ENCODE peak calls at places on chromosomes 2 and 18, in five cellular contexts. One of them, this sample, is unnamed.

GRCh38 chr2:99480390-99480789 is 9.4 kb downstream of the REV1 start:
- DNase-seq in HTR-8/SVneo: no peak
- DNase-seq in body of pancreas: no peak
- DNase-seq in epithelial cell of esophagus: peak
- DNase-seq in skeletal muscle cell: no peak
- DNase-seq in this sample: no peak

GRCh38 chr2:196535742-196536141 is 103.8 kb upstream of the CCDC150 start:
- DNase-seq in body of pancreas: no peak
- DNase-seq in epithelial cell of esophagus: no peak
- DNase-seq in HTR-8/SVneo: peak
- DNase-seq in skeletal muscle cell: no peak
- DNase-seq in this sample: no peak

GRCh38 chr2:71385008-71385407 is 53.4 kb downstream of the ZNF638 start:
- DNase-seq in skeletal muscle cell: peak
- DNase-seq in HTR-8/SVneo: peak
- DNase-seq in epithelial cell of esophagus: peak
- DNase-seq in body of pancreas: no peak
- DNase-seq in this sample: no peak

GRCh38 chr2:141015339-141016047 is 1115.3 kb downstream of the LRP1B start:
- DNase-seq in skeletal muscle cell: no peak
- DNase-seq in HTR-8/SVneo: no peak
- DNase-seq in epithelial cell of esophagus: no peak
- DNase-seq in body of pancreas: no peak
- DNase-seq in this sample: no peak

GRCh38 chr2:51920509-51920908 is 888.6 kb upstream of the NRXN1 start:
- DNase-seq in skeletal muscle cell: no peak
- DNase-seq in HTR-8/SVneo: no peak
- DNase-seq in epithelial cell of esophagus: no peak
- DNase-seq in body of pancreas: no peak
- DNase-seq in this sample: no peak

GRCh38 chr2:116952254-116952653 is 862.2 kb upstream of the DDX18 start:
- DNase-seq in epithelial cell of esophagus: peak
- DNase-seq in body of pancreas: no peak
- DNase-seq in HTR-8/SVneo: no peak
- DNase-seq in skeletal muscle cell: no peak
- DNase-seq in this sample: no peak

GRCh38 chr2:169716938-169717690 is 16.5 kb upstream of the KLHL23 start:
- DNase-seq in skeletal muscle cell: no peak
- DNase-seq in HTR-8/SVneo: no peak
- DNase-seq in body of pancreas: no peak
- DNase-seq in epithelial cell of esophagus: peak
- DNase-seq in this sample: peak

GRCh38 chr2:218807626-218808025 is 24.0 kb downstream of the PRKAG3 start:
- DNase-seq in body of pancreas: no peak
- DNase-seq in skeletal muscle cell: no peak
- DNase-seq in epithelial cell of esophagus: no peak
- DNase-seq in HTR-8/SVneo: no peak
- DNase-seq in this sample: no peak

GRCh38 chr2:117853873-117854272 is 39.4 kb downstream of the DDX18 start:
- DNase-seq in epithelial cell of esophagus: no peak
- DNase-seq in HTR-8/SVneo: no peak
- DNase-seq in skeletal muscle cell: no peak
- DNase-seq in body of pancreas: no peak
- DNase-seq in this sample: no peak

GRCh38 chr2:121052507-121052906 is 232.5 kb downstream of the TFCP2L1 start:
- DNase-seq in epithelial cell of esophagus: no peak
- DNase-seq in body of pancreas: no peak
- DNase-seq in skeletal muscle cell: no peak
- DNase-seq in HTR-8/SVneo: no peak
- DNase-seq in this sample: no peak

GRCh38 chr18:22188551-22189267 is 19.3 kb downstream of the GATA6 start:
- DNase-seq in skeletal muscle cell: no peak
- DNase-seq in epithelial cell of esophagus: no peak
- DNase-seq in body of pancreas: peak
- DNase-seq in HTR-8/SVneo: no peak
- DNase-seq in this sample: peak

GRCh38 chr18:49846718-49847470 is 33.6 kb upstream of the ACAA2 start:
- DNase-seq in epithelial cell of esophagus: no peak
- DNase-seq in skeletal muscle cell: no peak
- DNase-seq in HTR-8/SVneo: no peak
- DNase-seq in body of pancreas: no peak
- DNase-seq in this sample: no peak

GRCh38 chr2:63446658-63447057 is 141.6 kb downstream of the WDPCP start:
- DNase-seq in epithelial cell of esophagus: peak
- DNase-seq in body of pancreas: no peak
- DNase-seq in skeletal muscle cell: no peak
- DNase-seq in HTR-8/SVneo: no peak
- DNase-seq in this sample: no peak

GRCh38 chr18:40911582-40912254 is 1043.3 kb upstream of the PIK3C3 start:
- DNase-seq in HTR-8/SVneo: no peak
- DNase-seq in epithelial cell of esophagus: peak
- DNase-seq in skeletal muscle cell: peak
- DNase-seq in body of pancreas: no peak
- DNase-seq in this sample: no peak

GRCh38 chr2:95075440-95075885 is 46.1 kb downstream of the MRPS5 start:
- DNase-seq in HTR-8/SVneo: no peak
- DNase-seq in epithelial cell of esophagus: no peak
- DNase-seq in skeletal muscle cell: no peak
- DNase-seq in body of pancreas: no peak
- DNase-seq in this sample: no peak

GRCh38 chr2:234611209-234611608 is 114.3 kb upstream of the ARL4C start:
- DNase-seq in HTR-8/SVneo: no peak
- DNase-seq in skeletal muscle cell: no peak
- DNase-seq in epithelial cell of esophagus: peak
- DNase-seq in body of pancreas: no peak
- DNase-seq in this sample: no peak

GRCh38 chr2:199602271-199602895 is 144.6 kb upstream of the SATB2 start:
- DNase-seq in body of pancreas: no peak
- DNase-seq in epithelial cell of esophagus: peak
- DNase-seq in HTR-8/SVneo: peak
- DNase-seq in skeletal muscle cell: no peak
- DNase-seq in this sample: no peak

GRCh38 chr18:71443726-71444480 is 1100.2 kb downstream of the CBLN2 start:
- DNase-seq in HTR-8/SVneo: no peak
- DNase-seq in epithelial cell of esophagus: no peak
- DNase-seq in skeletal muscle cell: no peak
- DNase-seq in body of pancreas: no peak
- DNase-seq in this sample: no peak

GRCh38 chr2:196170681-196171247 is 614 bp downstream of the STK17B start:
- DNase-seq in skeletal muscle cell: no peak
- DNase-seq in body of pancreas: peak
- DNase-seq in epithelial cell of esophagus: peak
- DNase-seq in HTR-8/SVneo: no peak
- DNase-seq in this sample: peak

GRCh38 chr18:11077548-11078187 is 71.7 kb downstream of the PIEZO2 start:
- DNase-seq in skeletal muscle cell: no peak
- DNase-seq in epithelial cell of esophagus: no peak
- DNase-seq in body of pancreas: no peak
- DNase-seq in HTR-8/SVneo: no peak
- DNase-seq in this sample: no peak

GRCh38 chr2:205539603-205540002 is 142.7 kb upstream of the NRP2 start:
- DNase-seq in epithelial cell of esophagus: peak
- DNase-seq in HTR-8/SVneo: no peak
- DNase-seq in skeletal muscle cell: no peak
- DNase-seq in body of pancreas: no peak
- DNase-seq in this sample: no peak

GRCh38 chr18:23593720-23594119 is 7.4 kb upstream of the NPC1 start:
- DNase-seq in HTR-8/SVneo: no peak
- DNase-seq in epithelial cell of esophagus: peak
- DNase-seq in skeletal muscle cell: peak
- DNase-seq in body of pancreas: no peak
- DNase-seq in this sample: no peak

GRCh38 chr2:69437751-69438154 is 518 bp upstream of the NFU1 start:
- DNase-seq in epithelial cell of esophagus: peak
- DNase-seq in skeletal muscle cell: no peak
- DNase-seq in HTR-8/SVneo: no peak
- DNase-seq in body of pancreas: peak
- DNase-seq in this sample: peak

GRCh38 chr2:197209274-197209673 is 101.3 kb downstream of the ANKRD44 start:
- DNase-seq in skeletal muscle cell: no peak
- DNase-seq in epithelial cell of esophagus: no peak
- DNase-seq in body of pancreas: no peak
- DNase-seq in HTR-8/SVneo: no peak
- DNase-seq in this sample: no peak

GRCh38 chr18:45664824-45665763 is 49.8 kb downstream of the SLC14A2 start:
- DNase-seq in body of pancreas: peak
- DNase-seq in epithelial cell of esophagus: peak
- DNase-seq in HTR-8/SVneo: peak
- DNase-seq in skeletal muscle cell: no peak
- DNase-seq in this sample: peak

GRCh38 chr2:7020059-7020458 is 102.8 kb downstream of the RNF144A start:
- DNase-seq in epithelial cell of esophagus: no peak
- DNase-seq in HTR-8/SVneo: no peak
- DNase-seq in body of pancreas: no peak
- DNase-seq in skeletal muscle cell: no peak
- DNase-seq in this sample: peak